ENCODE peak calls at places on chromosome 22, in ten cellular contexts. One of them, this sample, is unnamed. For H3K4me1, the result is how much of the 10 kb centered on the place peaks cover.

GRCh38 chr22:23183107-23183698 is 2.9 kb downstream of the BCR start:
- DNase-seq in ascending aorta: peak
- DNase-seq in effector memory CD4-positive, alpha-beta T cell: no peak
- DNase-seq in IMR-90: peak
- DNase-seq in right cardiac atrium: peak
- DNase-seq in DND-41: peak
- DNase-seq in tibial artery: peak
- DNase-seq in GM23338: peak
- DNase-seq in GM23248: peak
- DNase-seq in lower lobe of right lung: peak
- DNase-seq in this sample: peak

GRCh38 chr22:50729391-50730012 is 8.5 kb upstream of the ACR start:
- DNase-seq in ascending aorta: no peak
- DNase-seq in effector memory CD4-positive, alpha-beta T cell: no peak
- DNase-seq in IMR-90: no peak
- DNase-seq in right cardiac atrium: peak
- DNase-seq in DND-41: no peak
- DNase-seq in tibial artery: peak
- DNase-seq in GM23338: peak
- DNase-seq in GM23248: no peak
- DNase-seq in lower lobe of right lung: peak
- DNase-seq in this sample: peak

GRCh38 chr22:50473088-50473487 is 1.7 kb downstream of the SBF1 start:
- DNase-seq in ascending aorta: no peak
- DNase-seq in effector memory CD4-positive, alpha-beta T cell: peak
- DNase-seq in IMR-90: no peak
- DNase-seq in right cardiac atrium: no peak
- DNase-seq in DND-41: peak
- DNase-seq in tibial artery: no peak
- DNase-seq in GM23338: peak
- DNase-seq in GM23248: peak
- DNase-seq in lower lobe of right lung: no peak
- DNase-seq in this sample: peak

GRCh38 chr22:34760276-34761008 is 305.5 kb upstream of the ISX start:
- DNase-seq in ascending aorta: no peak
- DNase-seq in effector memory CD4-positive, alpha-beta T cell: no peak
- DNase-seq in IMR-90: no peak
- DNase-seq in right cardiac atrium: no peak
- DNase-seq in DND-41: no peak
- DNase-seq in tibial artery: no peak
- DNase-seq in GM23338: no peak
- DNase-seq in GM23248: no peak
- DNase-seq in lower lobe of right lung: no peak
- DNase-seq in this sample: peak

GRCh38 chr22:24997023-24997422 is 44.5 kb downstream of the KIAA1671 start:
- DNase-seq in ascending aorta: no peak
- DNase-seq in effector memory CD4-positive, alpha-beta T cell: no peak
- DNase-seq in IMR-90: no peak
- DNase-seq in right cardiac atrium: no peak
- DNase-seq in DND-41: no peak
- DNase-seq in tibial artery: no peak
- DNase-seq in GM23338: peak
- DNase-seq in GM23248: no peak
- DNase-seq in lower lobe of right lung: no peak
- DNase-seq in this sample: no peak

GRCh38 chr22:31627223-31627731 is 34.7 kb downstream of the PISD start:
- DNase-seq in ascending aorta: no peak
- DNase-seq in effector memory CD4-positive, alpha-beta T cell: no peak
- DNase-seq in IMR-90: no peak
- DNase-seq in right cardiac atrium: peak
- DNase-seq in DND-41: no peak
- DNase-seq in tibial artery: no peak
- DNase-seq in GM23338: no peak
- DNase-seq in GM23248: no peak
- DNase-seq in lower lobe of right lung: no peak
- DNase-seq in this sample: no peak

GRCh38 chr22:23499845-23500500 is 80.1 kb downstream of the IGLL1 start:
- DNase-seq in ascending aorta: no peak
- DNase-seq in effector memory CD4-positive, alpha-beta T cell: no peak
- DNase-seq in IMR-90: no peak
- DNase-seq in right cardiac atrium: no peak
- DNase-seq in DND-41: no peak
- DNase-seq in tibial artery: peak
- DNase-seq in GM23338: no peak
- DNase-seq in GM23248: no peak
- DNase-seq in lower lobe of right lung: peak
- DNase-seq in this sample: peak

GRCh38 chr22:49962751-49963646 is 2.4 kb downstream of the PIM3 start:
- DNase-seq in ascending aorta: peak
- DNase-seq in effector memory CD4-positive, alpha-beta T cell: no peak
- DNase-seq in IMR-90: no peak
- DNase-seq in right cardiac atrium: peak
- DNase-seq in DND-41: no peak
- DNase-seq in tibial artery: peak
- DNase-seq in GM23338: no peak
- DNase-seq in GM23248: no peak
- DNase-seq in lower lobe of right lung: peak
- DNase-seq in this sample: peak

GRCh38 chr22:28474248-28474647 is 205.4 kb downstream of the TTC28 start:
- DNase-seq in ascending aorta: no peak
- DNase-seq in effector memory CD4-positive, alpha-beta T cell: no peak
- DNase-seq in IMR-90: no peak
- DNase-seq in right cardiac atrium: no peak
- DNase-seq in DND-41: no peak
- DNase-seq in tibial artery: no peak
- DNase-seq in GM23338: no peak
- DNase-seq in GM23248: no peak
- DNase-seq in lower lobe of right lung: no peak
- DNase-seq in this sample: no peak

GRCh38 chr22:37300551-37301017 is 18.3 kb downstream of the CYTH4 start:
- DNase-seq in ascending aorta: no peak
- DNase-seq in effector memory CD4-positive, alpha-beta T cell: no peak
- DNase-seq in IMR-90: no peak
- DNase-seq in right cardiac atrium: no peak
- DNase-seq in DND-41: peak
- DNase-seq in tibial artery: no peak
- DNase-seq in GM23338: no peak
- DNase-seq in GM23248: no peak
- DNase-seq in lower lobe of right lung: no peak
- DNase-seq in this sample: no peak

DNA sequence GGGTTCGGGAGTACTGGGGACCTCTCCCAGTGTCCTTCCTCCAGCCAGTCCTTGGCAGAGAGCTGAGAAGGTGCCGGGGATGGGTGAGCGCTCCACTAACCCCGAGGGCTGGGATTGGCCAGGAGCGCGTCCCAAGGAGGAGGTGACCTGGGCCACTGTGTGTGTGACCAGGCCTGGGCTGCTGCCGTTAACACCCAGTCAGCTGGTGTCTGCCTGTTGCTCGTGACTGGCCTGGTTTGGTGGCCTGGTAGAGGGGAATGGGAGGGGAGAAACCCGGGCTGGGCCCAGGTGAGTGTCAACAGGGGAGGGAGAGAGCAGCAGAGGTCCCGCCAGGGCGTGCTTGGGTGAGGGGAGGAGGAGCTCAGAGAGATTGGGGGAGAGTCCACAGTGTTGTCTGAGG is 29.9 kb upstream of the GRAMD4 start:
- DNase-seq in ascending aorta: no peak
- DNase-seq in effector memory CD4-positive, alpha-beta T cell: no peak
- DNase-seq in IMR-90: no peak
- DNase-seq in right cardiac atrium: peak
- DNase-seq in DND-41: no peak
- DNase-seq in tibial artery: no peak
- DNase-seq in GM23338: no peak
- DNase-seq in GM23248: no peak
- DNase-seq in lower lobe of right lung: peak
- DNase-seq in this sample: peak
- H3K4me1 ChIP-seq in ascending aorta: under half
- H3K4me1 ChIP-seq in effector memory CD4-positive, alpha-beta T cell: under half
- H3K4me1 ChIP-seq in IMR-90: under half
- H3K4me1 ChIP-seq in right cardiac atrium: under half
- H3K4me1 ChIP-seq in DND-41: half or more
- H3K4me1 ChIP-seq in tibial artery: under half
- H3K4me1 ChIP-seq in GM23338: under half
- H3K4me1 ChIP-seq in GM23248: under half
- H3K4me1 ChIP-seq in lower lobe of right lung: half or more
- H3K4me1 ChIP-seq in this sample: under half

DNA sequence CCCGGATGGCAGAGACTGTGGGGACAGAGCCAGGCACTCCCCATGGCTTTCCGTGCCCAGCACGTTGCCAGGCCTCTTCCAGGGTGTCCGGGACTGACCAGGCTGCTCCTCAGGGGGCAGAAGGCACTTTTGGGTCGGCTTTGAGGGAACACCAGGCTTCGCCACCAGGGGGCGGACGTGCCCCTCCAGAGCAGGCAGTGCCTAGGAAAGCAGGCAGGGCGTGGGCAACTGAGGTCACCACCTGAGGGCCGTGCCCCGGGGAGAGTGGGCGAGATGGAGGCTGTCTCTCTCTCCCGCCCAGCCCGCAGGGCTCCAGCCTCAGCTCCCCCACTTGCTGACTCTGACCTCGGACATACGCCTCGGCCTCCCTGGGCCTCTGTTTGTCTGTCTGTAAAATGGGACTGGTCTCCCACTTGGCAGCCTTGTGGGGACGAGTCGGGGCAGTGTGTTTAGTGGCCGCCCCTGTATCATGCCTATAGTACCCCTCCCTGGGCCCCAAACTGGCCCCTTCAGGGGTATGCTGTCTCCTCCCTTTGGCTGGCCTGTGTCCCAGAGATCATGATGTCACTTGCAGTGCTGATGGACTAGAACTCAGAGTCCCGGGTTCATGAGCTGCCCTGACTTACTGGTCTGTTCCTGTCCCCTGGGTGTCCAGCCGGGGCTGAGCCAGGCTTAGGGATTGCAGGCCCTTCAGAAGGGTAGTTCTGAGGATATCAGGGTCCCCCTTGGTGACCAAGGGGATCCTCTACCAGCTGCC is 4.4 kb upstream of the PRR5 start:
- DNase-seq in ascending aorta: peak
- DNase-seq in effector memory CD4-positive, alpha-beta T cell: peak
- DNase-seq in IMR-90: peak
- DNase-seq in right cardiac atrium: peak
- DNase-seq in DND-41: peak
- DNase-seq in tibial artery: peak
- DNase-seq in GM23338: peak
- DNase-seq in GM23248: peak
- DNase-seq in lower lobe of right lung: peak
- DNase-seq in this sample: no peak
- H3K27ac ChIP-seq in ascending aorta: no peak
- H3K27ac ChIP-seq in effector memory CD4-positive, alpha-beta T cell: no peak
- H3K27ac ChIP-seq in IMR-90: peak
- H3K27ac ChIP-seq in right cardiac atrium: no peak
- H3K27ac ChIP-seq in DND-41: no peak
- H3K27ac ChIP-seq in tibial artery: peak
- H3K27ac ChIP-seq in GM23338: no peak
- H3K27ac ChIP-seq in GM23248: peak
- H3K27ac ChIP-seq in lower lobe of right lung: peak
- H3K27ac ChIP-seq in this sample: no peak

GRCh38 chr22:40251106-40251505 is 73.4 kb downstream of the TNRC6B start:
- DNase-seq in ascending aorta: no peak
- DNase-seq in effector memory CD4-positive, alpha-beta T cell: no peak
- DNase-seq in IMR-90: no peak
- DNase-seq in right cardiac atrium: no peak
- DNase-seq in DND-41: no peak
- DNase-seq in tibial artery: no peak
- DNase-seq in GM23338: no peak
- DNase-seq in GM23248: peak
- DNase-seq in lower lobe of right lung: no peak
- DNase-seq in this sample: no peak

GRCh38 chr22:40244586-40244985 is 66.9 kb downstream of the TNRC6B start:
- DNase-seq in ascending aorta: no peak
- DNase-seq in effector memory CD4-positive, alpha-beta T cell: no peak
- DNase-seq in IMR-90: no peak
- DNase-seq in right cardiac atrium: no peak
- DNase-seq in DND-41: no peak
- DNase-seq in tibial artery: no peak
- DNase-seq in GM23338: no peak
- DNase-seq in GM23248: no peak
- DNase-seq in lower lobe of right lung: no peak
- DNase-seq in this sample: no peak

GRCh38 chr22:40250608-40251007 is 72.9 kb downstream of the TNRC6B start:
- DNase-seq in ascending aorta: no peak
- DNase-seq in effector memory CD4-positive, alpha-beta T cell: no peak
- DNase-seq in IMR-90: no peak
- DNase-seq in right cardiac atrium: no peak
- DNase-seq in DND-41: no peak
- DNase-seq in tibial artery: no peak
- DNase-seq in GM23338: no peak
- DNase-seq in GM23248: no peak
- DNase-seq in lower lobe of right lung: no peak
- DNase-seq in this sample: no peak

GRCh38 chr22:40249286-40249685 is 71.6 kb downstream of the TNRC6B start:
- DNase-seq in ascending aorta: no peak
- DNase-seq in effector memory CD4-positive, alpha-beta T cell: no peak
- DNase-seq in IMR-90: no peak
- DNase-seq in right cardiac atrium: no peak
- DNase-seq in DND-41: no peak
- DNase-seq in tibial artery: no peak
- DNase-seq in GM23338: peak
- DNase-seq in GM23248: no peak
- DNase-seq in lower lobe of right lung: no peak
- DNase-seq in this sample: no peak

DNA sequence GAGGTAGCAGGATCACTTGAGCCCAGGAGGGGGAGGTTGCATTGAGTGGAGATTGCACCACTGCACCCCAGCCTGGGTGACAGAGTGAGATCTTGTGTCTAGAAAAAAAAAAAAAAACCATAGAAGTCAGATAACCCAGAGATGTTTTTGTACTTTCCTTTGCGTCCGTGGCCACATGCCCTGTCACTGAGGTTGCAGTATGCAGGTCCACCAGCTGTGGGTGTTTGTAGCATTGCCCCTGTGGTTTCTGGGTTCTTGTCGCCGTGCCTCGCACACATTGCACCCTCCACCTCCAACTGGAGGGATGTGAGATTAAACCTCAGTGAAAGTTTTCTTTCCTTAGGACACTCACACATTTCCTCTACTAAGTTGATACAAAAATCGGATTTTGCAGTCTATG is 70.3 kb downstream of the TNRC6B start:
- DNase-seq in ascending aorta: no peak
- DNase-seq in effector memory CD4-positive, alpha-beta T cell: peak
- DNase-seq in IMR-90: no peak
- DNase-seq in right cardiac atrium: no peak
- DNase-seq in DND-41: peak
- DNase-seq in tibial artery: no peak
- DNase-seq in GM23338: no peak
- DNase-seq in GM23248: no peak
- DNase-seq in lower lobe of right lung: no peak
- DNase-seq in this sample: no peak
- H3K4me1 ChIP-seq in ascending aorta: under half
- H3K4me1 ChIP-seq in effector memory CD4-positive, alpha-beta T cell: under half
- H3K4me1 ChIP-seq in IMR-90: under half
- H3K4me1 ChIP-seq in right cardiac atrium: under half
- H3K4me1 ChIP-seq in DND-41: under half
- H3K4me1 ChIP-seq in tibial artery: under half
- H3K4me1 ChIP-seq in GM23338: under half
- H3K4me1 ChIP-seq in GM23248: under half
- H3K4me1 ChIP-seq in lower lobe of right lung: under half
- H3K4me1 ChIP-seq in this sample: under half

DNA sequence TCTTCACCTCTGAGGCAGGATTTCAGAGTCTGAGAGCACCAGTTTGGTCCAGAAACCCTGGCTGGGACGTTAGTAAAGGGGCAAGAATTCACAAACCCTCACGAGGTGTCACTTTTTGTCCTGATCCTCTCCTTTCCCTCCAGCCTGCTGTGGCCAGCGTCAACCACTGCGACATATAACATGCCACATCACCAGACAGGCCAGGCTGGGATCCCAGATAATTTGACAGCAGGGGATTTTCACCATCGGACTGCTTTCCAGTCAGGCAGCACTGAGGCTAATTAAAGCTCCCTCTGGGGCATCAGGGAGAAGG is 36.8 kb upstream of the RBFOX2 start:
- DNase-seq in ascending aorta: no peak
- DNase-seq in effector memory CD4-positive, alpha-beta T cell: peak
- DNase-seq in IMR-90: no peak
- DNase-seq in right cardiac atrium: no peak
- DNase-seq in DND-41: no peak
- DNase-seq in tibial artery: no peak
- DNase-seq in GM23338: no peak
- DNase-seq in GM23248: no peak
- DNase-seq in lower lobe of right lung: no peak
- DNase-seq in this sample: no peak
- H3K27ac ChIP-seq in ascending aorta: peak
- H3K27ac ChIP-seq in effector memory CD4-positive, alpha-beta T cell: no peak
- H3K27ac ChIP-seq in IMR-90: peak
- H3K27ac ChIP-seq in right cardiac atrium: peak
- H3K27ac ChIP-seq in DND-41: no peak
- H3K27ac ChIP-seq in tibial artery: peak
- H3K27ac ChIP-seq in GM23338: no peak
- H3K27ac ChIP-seq in GM23248: peak
- H3K27ac ChIP-seq in lower lobe of right lung: peak
- H3K27ac ChIP-seq in this sample: peak